ENCODE peak calls at places on chromosomes 5 and 9, in nine cellular contexts. H is heart left ventricle, O is HepG2, A is gastrocnemius medialis, R is endothelial cell of umbilical vein, S is A549, T is IMR-90, E is uterus, B is esophagus squamous epithelium. C is an unnamed sample.

GRCh38 chr5:111627862-111628261 is 115.5 kb upstream of the STARD4 start:
- DNase-seq in S (no peak), E (no peak), T (no peak), O (no peak), A (no peak), R (no peak), H (no peak), B (no peak), C (no peak)

GRCh38 chr9:124741681-124742080 is 29.4 kb downstream of the NR6A1 start:
- DNase-seq in H (no peak), S (no peak), A (no peak), O (no peak), B (no peak), R (no peak), T (no peak), E (no peak), C (no peak)

GRCh38 chr9:81002242-81002641 is 687.1 kb downstream of the TLE1 start:
- DNase-seq in S (no peak), E (no peak), H (no peak), R (no peak), A (no peak), O (peak; percentile 1), T (no peak), B (no peak), C (no peak)

GRCh38 chr5:110851357-110851756 is 112.5 kb downstream of the SLC25A46 start:
- DNase-seq in H (no peak), S (no peak), R (no peak), T (peak; percentile 43), E (no peak), B (no peak), A (no peak), O (no peak), C (no peak)

GRCh38 chr5:153079396-153079795 is 411.1 kb upstream of the GRIA1 start:
- DNase-seq in O (no peak), E (no peak), A (no peak), H (no peak), S (no peak), T (no peak), R (no peak), B (no peak), C (no peak)

GRCh38 chr5:36870399-36871040 is 6.0 kb upstream of the NIPBL start:
- DNase-seq in E (no peak), A (no peak), B (no peak), H (no peak), R (peak; percentile 58), O (peak; percentile 72), T (peak; percentile 70), S (peak; percentile 78), C (no peak)

GRCh38 chr9:92576175-92576574 is 40.4 kb upstream of the ECM2 start:
- DNase-seq in H (no peak), S (no peak), O (no peak), T (no peak), A (no peak), E (no peak), R (no peak), B (no peak), C (no peak)

GRCh38 chr5:55914141-55914413 is 62.9 kb downstream of the IL31RA start:
- DNase-seq in R (no peak), S (no peak), A (no peak), E (no peak), T (no peak), B (no peak), O (no peak), H (no peak), C (no peak)

GRCh38 chr5:72599519-72600400 is 92.5 kb upstream of the ZNF366 start:
- DNase-seq in O (no peak), E (no peak), R (peak; percentile 59), T (peak; percentile 51), S (peak; percentile 6), H (no peak), B (no peak), A (no peak), C (no peak)

GRCh38 chr5:43631182-43631910 is 28.4 kb downstream of the NNT start:
- DNase-seq in E (peak; percentile 18), S (peak; percentile 47), A (peak; percentile 54), O (peak; percentile 71), H (peak; percentile 38), B (no peak), T (peak; percentile 87), R (peak; percentile 72), C (no peak)

GRCh38 chr5:148386041-148386440 is 2.3 kb downstream of the FBXO38 start:
- DNase-seq in B (no peak), R (no peak), A (no peak), T (no peak), H (no peak), S (no peak), E (no peak), O (peak; percentile 19), C (no peak)

GRCh38 chr5:181260720-181261319 is at the start of gene TRIM52:
- DNase-seq in B (no peak), H (peak; percentile 93), O (peak; percentile 91), T (peak; percentile 87), R (peak; percentile 92), E (peak; percentile 87), S (peak; percentile 68), A (peak; percentile 89), C (peak; percentile 97)
- TF ChIP-seq CTCF in B (peak; percentile 4), H (no peak), O (peak; percentile 49), T (peak; percentile 1), R (no peak), E (no peak), S (no peak), A (no peak), C (no peak)

DNA sequence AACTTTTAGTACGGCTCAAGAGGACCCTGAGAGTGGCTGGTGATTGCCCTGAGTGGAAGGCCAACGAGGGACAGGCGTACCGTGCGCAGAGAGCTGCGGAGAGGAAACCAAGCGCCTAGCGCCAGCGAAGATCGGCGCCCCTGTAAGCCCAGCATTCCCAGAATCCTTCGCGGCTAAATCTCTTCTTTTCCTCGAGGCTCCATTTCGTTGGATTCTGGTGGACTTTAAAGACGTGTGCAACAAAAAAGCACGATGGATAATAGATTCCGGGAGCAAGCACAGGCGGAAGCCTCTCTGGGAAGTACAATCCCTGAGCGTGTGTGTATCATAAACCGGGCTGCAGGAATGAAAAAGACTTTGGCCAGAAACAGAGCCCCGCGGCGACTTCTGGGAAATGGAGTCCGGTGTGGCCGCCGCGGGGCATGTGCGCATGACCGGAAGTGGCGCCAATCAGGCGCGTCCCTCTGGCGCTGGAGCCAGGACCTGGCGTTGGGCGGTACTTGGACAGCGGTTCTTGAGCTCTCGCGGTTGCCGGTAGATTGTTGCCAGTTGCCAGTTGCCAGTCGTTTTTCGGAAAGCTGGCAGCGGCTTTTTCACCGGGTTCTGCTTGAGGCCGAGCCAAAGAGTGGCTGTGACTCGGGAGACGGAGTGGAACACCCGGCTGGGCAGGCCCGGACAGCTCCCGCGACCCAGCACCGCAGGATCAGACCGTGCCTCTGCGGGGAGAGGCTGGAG is at the start of gene ZNF79:
- DNase-seq in A (peak; percentile 85), H (peak; percentile 95), T (peak; percentile 88), B (peak; percentile 61), S (peak; percentile 97), E (peak; percentile 94), O (peak; percentile 87), R (peak; percentile 97), C (peak; percentile 92)
- TF ChIP-seq POLR2A in A (peak; percentile 71), H (peak; percentile 67), T (peak; percentile 72), B (peak; percentile 72), S (peak; percentile 74), E (peak; percentile 30), O (peak; percentile 62), R (peak; percentile 86), C (no peak)

GRCh38 chr9:128027705-128028104 is 39.4 kb downstream of the NAIF1 start:
- DNase-seq in O (no peak), B (no peak), S (no peak), E (no peak), T (no peak), R (no peak), A (no peak), H (no peak), C (no peak)
- H3K4me3 ChIP-seq in O (no peak overlapping the region), B (no peak overlapping the region), S (no peak overlapping the region), E (no peak overlapping the region), T (no peak overlapping the region), R (no peak overlapping the region), A (no peak overlapping the region), H (no peak overlapping the region), C (no peak overlapping the region)

GRCh38 chr5:83363876-83364275 is 107.7 kb upstream of the VCAN start:
- DNase-seq in E (no peak), H (no peak), T (no peak), A (no peak), B (no peak), R (no peak), S (no peak), O (no peak), C (no peak)
- TF ChIP-seq CTCF in E (no peak), H (no peak), T (no peak), A (no peak), B (no peak), R (no peak), S (no peak), O (no peak), C (no peak)

DNA sequence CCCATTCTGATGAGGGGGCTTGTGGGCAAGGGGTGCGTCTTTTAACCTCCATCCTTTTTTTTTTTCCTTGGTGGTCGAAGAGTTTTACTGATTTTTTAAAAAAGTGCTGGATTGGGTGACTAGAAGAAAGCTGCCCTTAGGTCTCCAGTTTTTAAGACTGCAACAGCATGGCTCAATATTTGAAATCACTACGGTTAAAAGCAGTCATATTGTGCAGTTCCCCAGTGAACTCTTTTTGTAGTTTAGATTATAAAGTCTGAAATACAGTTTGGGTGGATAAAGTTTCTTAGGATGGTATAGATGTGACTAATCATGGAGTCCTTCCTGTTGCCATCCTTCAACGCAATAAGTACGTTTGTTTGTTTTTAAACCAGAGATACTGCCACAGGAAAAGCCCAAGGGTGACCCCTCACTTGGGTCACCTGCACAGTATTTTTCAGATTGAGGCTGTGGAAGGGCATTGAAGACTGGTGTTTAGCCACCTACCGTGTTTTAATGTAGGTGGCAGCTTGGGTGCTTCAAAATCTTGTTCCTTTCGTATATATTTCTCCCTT is 525 bp upstream of the DHFR start:
- DNase-seq in B (no peak), O (peak; percentile 11), H (no peak), R (no peak), E (no peak), T (peak; percentile 32), A (no peak), S (no peak), C (no peak)
- TF ChIP-seq POLR2A in B (no peak), O (no peak), H (no peak), R (no peak), E (no peak), T (no peak), A (no peak), S (no peak), C (no peak)

GRCh38 chr5:68336200-68336599 is 120.6 kb downstream of the PIK3R1 start:
- DNase-seq in T (no peak), B (no peak), R (no peak), A (no peak), H (no peak), S (no peak), E (no peak), O (no peak), C (no peak)
- H3K4me3 ChIP-seq in T (no peak overlapping the region), B (no peak overlapping the region), R (no peak overlapping the region), A (no peak overlapping the region), H (no peak overlapping the region), S (no peak overlapping the region), E (no peak overlapping the region), O (no peak overlapping the region), C (no peak overlapping the region)

GRCh38 chr9:8856686-8857329 is 1057.2 kb upstream of the DMAC1 start:
- DNase-seq in A (no peak), T (no peak), O (no peak), H (no peak), B (no peak), R (peak; percentile 26), S (no peak), E (no peak), C (no peak)
- TF ChIP-seq CTCF in A (no peak), T (no peak), O (no peak), H (no peak), B (peak; percentile 11), R (no peak), S (no peak), E (no peak), C (no peak)

C was measured in lower leg skin.